ENCODE peak calls at places on chromosome 3, in seven cellular contexts. Q, G, D, F, E, V and C are unnamed samples.

GRCh38 chr3:97835761-97836160 is 13.9 kb downstream of the CRYBG3 start:
- DNase-seq in F (no peak), E (no peak), D (no peak), Q (no peak), V (no peak), G (no peak), C (no peak)

GRCh38 chr3:169252535-169252934 is 411.0 kb downstream of the MECOM start:
- DNase-seq in G (no peak), Q (no peak), D (no peak), V (no peak), F (no peak), E (no peak), C (no peak)

GRCh38 chr3:42300013-42300412 is 34.0 kb upstream of the CCK start:
- DNase-seq in E (peak), F (no peak), D (peak), V (no peak), Q (peak), G (peak), C (peak)

GRCh38 chr3:129655326-129655725 is 48.9 kb upstream of the PLXND1 start:
- DNase-seq in G (no peak), Q (no peak), E (no peak), D (no peak), F (no peak), V (no peak), C (no peak)

GRCh38 chr3:45437388-45437787 is 49.0 kb downstream of the LARS2 start:
- DNase-seq in F (no peak), D (no peak), V (peak), G (no peak), E (no peak), Q (no peak), C (no peak)

GRCh38 chr3:112084980-112085697 is 1.1 kb upstream of the C3orf52 start:
- DNase-seq in Q (no peak), D (no peak), E (no peak), F (no peak), G (peak), V (no peak), C (no peak)

GRCh38 chr3:143975549-143976152 is 4.0 kb downstream of the DIPK2A start:
- DNase-seq in E (no peak), F (no peak), Q (no peak), V (no peak), D (peak), G (peak), C (peak)

GRCh38 chr3:144332866-144333265 is 361.2 kb downstream of the DIPK2A start:
- DNase-seq in V (no peak), F (no peak), D (no peak), Q (no peak), G (no peak), E (no peak), C (no peak)

GRCh38 chr3:12394516-12395271 is 89.6 kb upstream of the TSEN2 start:
- DNase-seq in D (no peak), V (no peak), F (no peak), E (no peak), G (no peak), Q (no peak), C (no peak)

GRCh38 chr3:144033235-144033579 is 61.6 kb downstream of the DIPK2A start:
- DNase-seq in V (no peak), F (no peak), Q (no peak), D (no peak), G (no peak), E (no peak), C (no peak)

GRCh38 chr3:127407026-127407939 is 119.4 kb upstream of the PRR20G start:
- DNase-seq in V (no peak), Q (no peak), F (no peak), D (no peak), E (no peak), G (no peak), C (no peak)

GRCh38 chr3:165185707-165186327 is 10.4 kb downstream of the SLITRK3 start:
- DNase-seq in F (peak), E (peak), G (peak), Q (peak), V (peak), D (peak), C (peak)

GRCh38 chr3:63974451-63974850 is 48.8 kb downstream of the PSMD6 start:
- DNase-seq in G (no peak), F (no peak), D (no peak), V (no peak), Q (no peak), E (no peak), C (no peak)

GRCh38 chr3:5170975-5171374 is 16.5 kb upstream of the EDEM1 start:
- DNase-seq in V (no peak), G (no peak), D (no peak), E (no peak), Q (no peak), F (no peak), C (no peak)

GRCh38 chr3:197555281-197556261 is at the start of gene BDH1:
- DNase-seq in G (no peak), Q (peak), V (no peak), D (no peak), E (peak), F (no peak), C (peak)

GRCh38 chr3:49213998-49214397 is 42.6 kb downstream of the KLHDC8B start:
- DNase-seq in F (no peak), G (no peak), V (no peak), Q (no peak), E (no peak), D (no peak), C (no peak)

GRCh38 chr3:12990781-12991480 is 82.3 kb downstream of the IQSEC1 start:
- DNase-seq in E (no peak), D (no peak), F (no peak), Q (no peak), G (no peak), V (no peak), C (no peak)

GRCh38 chr3:157650699-157651098 is 147.5 kb upstream of the VEPH1 start:
- DNase-seq in F (no peak), G (no peak), E (no peak), V (no peak), Q (no peak), D (no peak), C (no peak)

DNA sequence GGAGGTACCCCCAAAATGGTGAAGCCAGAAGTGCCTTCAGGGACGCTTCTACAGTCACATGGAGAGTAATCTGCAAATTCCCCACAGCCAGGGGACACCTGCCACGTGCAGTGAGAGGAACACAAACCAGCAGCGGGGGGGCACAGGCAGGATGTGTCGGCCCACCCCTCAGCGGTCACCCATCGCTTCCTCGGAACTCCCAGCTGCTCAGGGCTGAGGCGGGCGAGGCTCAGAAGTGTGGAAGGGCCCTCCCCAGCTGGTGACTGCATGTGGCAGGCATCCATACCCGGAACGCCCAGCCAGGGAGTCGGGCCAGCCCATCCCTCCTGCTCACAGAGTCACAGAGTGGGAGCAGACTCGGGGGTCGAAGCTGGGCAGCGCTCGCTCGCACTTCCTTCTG is 63.7 kb downstream of the SLC12A8 start:
- DNase-seq in Q (no peak), G (no peak), E (no peak), D (no peak), V (no peak), F (no peak), C (no peak)
- TF ChIP-seq SP1 in Q (no peak), G (no peak), E (no peak), D (no peak), V (no peak), F (no peak), C (no peak)

GRCh38 chr3:31466016-31466415 is 66.7 kb upstream of the STT3B start:
- DNase-seq in Q (no peak), G (no peak), E (no peak), D (no peak), F (no peak), V (no peak), C (no peak)
- TF ChIP-seq SP1 in Q (no peak), G (no peak), E (no peak), D (no peak), F (no peak), V (no peak), C (no peak)

GRCh38 chr3:30666564-30667249 is 60.3 kb downstream of the TGFBR2 start:
- DNase-seq in F (no peak), D (no peak), Q (no peak), E (no peak), G (no peak), V (no peak), C (no peak)
- TF ChIP-seq SP1 in F (no peak), D (no peak), Q (no peak), E (no peak), G (no peak), V (no peak), C (no peak)

GRCh38 chr3:71153753-71154152 is 429.8 kb downstream of the FOXP1 start:
- DNase-seq in E (no peak), F (no peak), Q (no peak), D (no peak), G (peak), V (no peak), C (no peak)
- TF ChIP-seq SP1 in E (no peak), F (no peak), Q (no peak), D (no peak), G (no peak), V (no peak), C (no peak)

GRCh38 chr3:9433884-9434521 is 36.6 kb downstream of the SETD5 start:
- DNase-seq in E (no peak), G (no peak), D (no peak), F (no peak), Q (no peak), V (no peak), C (no peak)
- TF ChIP-seq SP1 in E (no peak), G (no peak), D (no peak), F (no peak), Q (no peak), V (no peak), C (no peak)

GRCh38 chr3:119310052-119310451 is 15.9 kb downstream of the ARHGAP31 start:
- DNase-seq in D (no peak), Q (no peak), F (no peak), E (no peak), G (no peak), V (no peak), C (no peak)
- TF ChIP-seq SP1 in D (no peak), Q (no peak), F (no peak), E (no peak), G (no peak), V (no peak), C (no peak)